ENCODE peak calls at places on chromosomes 2 and 18, in six cellular contexts. G is IMR-90, N is H1, M is GM23248, K is PC-3, Y is mesendoderm. Q is an unnamed sample. For H3K36me3, the result is how much of the 10 kb centered on the place peaks cover.

GRCh38 chr18:22346968-22347611 is 70.6 kb downstream of the CTAGE1 start:
- DNase-seq in G (peak), Y (peak), M (peak), N (peak), K (no peak), Q (no peak)

GRCh38 chr18:77148289-77148688 is 15.7 kb upstream of the MBP start:
- DNase-seq in K (no peak), G (no peak), M (no peak), N (no peak), Y (no peak), Q (no peak)

GRCh38 chr18:31648966-31649429 is 35.4 kb downstream of the B4GALT6 start:
- DNase-seq in M (peak), Y (peak), N (no peak), K (peak), G (peak), Q (no peak)

GRCh38 chr2:217691516-217691915 is 311.3 kb downstream of the TNS1 start:
- DNase-seq in G (no peak), K (no peak), Y (no peak), M (no peak), N (no peak), Q (no peak)

GRCh38 chr18:23887035-23887434 is 127.5 kb upstream of the TTC39C start:
- DNase-seq in G (no peak), N (no peak), K (no peak), M (no peak), Y (no peak), Q (no peak)

GRCh38 chr18:78908462-78908861 is 71.2 kb upstream of the SALL3 start:
- DNase-seq in Y (no peak), M (no peak), G (no peak), K (no peak), N (no peak), Q (no peak)

GRCh38 chr2:168424112-168424951 is 31.7 kb upstream of the CERS6 start:
- DNase-seq in K (no peak), G (peak), M (no peak), Y (no peak), N (no peak), Q (no peak)

GRCh38 chr2:23534756-23535155 is 149.8 kb downstream of the KLHL29 start:
- DNase-seq in N (no peak), M (no peak), K (no peak), Y (no peak), G (no peak), Q (no peak)

GRCh38 chr2:20608666-20609348 is 42.1 kb downstream of the HS1BP3 start:
- DNase-seq in K (peak), G (peak), Y (no peak), M (no peak), N (no peak), Q (no peak)

GRCh38 chr2:199370150-199370780 is 87.5 kb downstream of the SATB2 start:
- DNase-seq in K (peak), N (no peak), G (peak), Y (no peak), M (peak), Q (no peak)

GRCh38 chr2:183996825-183997823 is 601.2 kb upstream of the ZNF804A start:
- DNase-seq in G (no peak), N (no peak), K (no peak), Y (peak), M (no peak), Q (no peak)

GRCh38 chr2:219028141-219028540 is 13.2 kb downstream of the CFAP65 start:
- DNase-seq in M (no peak), G (no peak), N (no peak), Y (no peak), K (no peak), Q (no peak)

GRCh38 chr18:78006006-78006802 is 756.6 kb downstream of the GALR1 start:
- DNase-seq in K (no peak), Y (peak), M (no peak), N (no peak), G (no peak), Q (no peak)

GRCh38 chr2:157809212-157809611 is 66.9 kb downstream of the ACVR1 start:
- DNase-seq in M (peak), G (peak), N (no peak), K (no peak), Y (no peak), Q (no peak)

GRCh38 chr2:32977228-32977758 is 30.5 kb downstream of the LTBP1 start:
- DNase-seq in N (no peak), Y (no peak), G (no peak), K (peak), M (peak), Q (no peak)

GRCh38 chr18:60732146-60732545 is 359.6 kb upstream of the MC4R start:
- DNase-seq in G (no peak), Y (no peak), K (no peak), N (no peak), M (no peak), Q (no peak)

GRCh38 chr2:44692821-44693220 is 248.7 kb upstream of the SIX3 start:
- DNase-seq in Y (no peak), N (no peak), G (no peak), M (peak), K (no peak), Q (no peak)

GRCh38 chr2:207087046-207087902 is 78.5 kb downstream of the KLF7 start:
- DNase-seq in N (no peak), G (no peak), K (no peak), M (no peak), Y (no peak), Q (no peak)

GRCh38 chr2:207082619-207083018 is 83.1 kb downstream of the KLF7 start:
- DNase-seq in G (no peak), N (no peak), M (no peak), K (peak), Y (no peak), Q (no peak)

GRCh38 chr2:207083361-207084080 is 82.2 kb downstream of the KLF7 start:
- DNase-seq in N (no peak), Y (no peak), K (no peak), G (no peak), M (peak), Q (no peak)

GRCh38 chr2:207086136-207086535 is 79.6 kb downstream of the KLF7 start:
- DNase-seq in K (no peak), N (no peak), Y (no peak), M (no peak), G (no peak), Q (no peak)

GRCh38 chr2:207085110-207085509 is 80.6 kb downstream of the KLF7 start:
- DNase-seq in Y (no peak), N (no peak), M (no peak), G (no peak), K (no peak), Q (no peak)
- H3K36me3 ChIP-seq in Y (under half), N (under half), M (half or more), G (under half), K (under half), Q (under half)

GRCh38 chr2:131081190-131081589 is 12.1 kb downstream of the FAM168B start:
- DNase-seq in G (no peak), Y (no peak), M (no peak), N (no peak), K (no peak), Q (no peak)

DNA sequence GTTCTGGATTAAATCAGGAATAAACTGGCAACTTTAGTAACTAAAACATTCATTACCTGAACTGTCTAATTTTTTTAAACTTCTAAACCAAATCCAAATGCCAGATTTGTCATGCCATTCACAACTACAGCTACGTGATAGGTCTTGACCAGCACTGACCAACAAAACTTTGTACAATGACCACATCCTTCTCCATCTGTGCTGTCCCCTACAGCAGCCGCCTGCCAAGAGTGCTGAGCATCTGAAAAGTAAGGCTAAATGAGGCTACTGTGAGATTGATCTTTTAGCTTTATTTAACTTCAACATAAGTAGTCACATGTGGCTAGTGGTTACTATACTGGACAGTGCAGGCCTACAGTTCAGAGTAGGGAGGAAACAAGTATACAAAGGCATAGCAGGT is 7.6 kb downstream of the FAM168B start:
- DNase-seq in K (no peak), Y (no peak), G (peak), M (peak), N (no peak), Q (no peak)
- H3K9ac ChIP-seq in K (no peak), Y (no peak), G (no peak), M (no peak), N (no peak), Q (no peak)

GRCh38 chr2:42652086-42652485 is 83.7 kb downstream of the MTA3 start:
- DNase-seq in M (no peak), N (no peak), Y (no peak), G (no peak), K (no peak), Q (no peak)

GRCh38 chr2:42653039-42653438 is 84.6 kb downstream of the MTA3 start:
- DNase-seq in Y (no peak), K (no peak), N (no peak), M (no peak), G (no peak), Q (no peak)

GRCh38 chr2:42645551-42645950 is 77.1 kb downstream of the MTA3 start:
- DNase-seq in G (no peak), M (no peak), N (no peak), K (no peak), Y (no peak), Q (no peak)

GRCh38 chr2:42653908-42654445 is 85.5 kb downstream of the MTA3 start:
- DNase-seq in N (no peak), M (no peak), K (no peak), G (no peak), Y (no peak), Q (no peak)

DNA sequence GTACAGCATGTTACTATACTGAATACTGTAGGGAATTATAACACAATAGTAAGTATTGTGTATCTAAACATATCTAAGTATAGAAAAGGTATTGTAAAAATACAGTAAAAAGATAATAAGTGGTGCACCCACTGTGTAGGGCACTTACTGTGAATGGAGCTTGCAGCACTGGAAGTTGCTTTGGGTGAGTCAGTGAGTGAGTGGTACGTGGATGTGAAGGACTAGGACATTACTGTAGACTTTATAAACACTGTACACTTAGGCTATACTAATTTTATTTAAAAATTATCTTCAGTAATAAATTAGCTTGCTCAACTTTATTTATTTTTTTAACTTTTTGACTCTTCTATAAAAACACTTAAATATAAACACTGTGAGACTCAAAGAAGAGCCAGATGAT is 82.6 kb downstream of the MTA3 start:
- DNase-seq in N (no peak), Y (no peak), M (no peak), K (no peak), G (peak), Q (no peak)
- H3K36me3 ChIP-seq in N (under half), Y (under half), M (under half), K (under half), G (under half), Q (under half)

DNA sequence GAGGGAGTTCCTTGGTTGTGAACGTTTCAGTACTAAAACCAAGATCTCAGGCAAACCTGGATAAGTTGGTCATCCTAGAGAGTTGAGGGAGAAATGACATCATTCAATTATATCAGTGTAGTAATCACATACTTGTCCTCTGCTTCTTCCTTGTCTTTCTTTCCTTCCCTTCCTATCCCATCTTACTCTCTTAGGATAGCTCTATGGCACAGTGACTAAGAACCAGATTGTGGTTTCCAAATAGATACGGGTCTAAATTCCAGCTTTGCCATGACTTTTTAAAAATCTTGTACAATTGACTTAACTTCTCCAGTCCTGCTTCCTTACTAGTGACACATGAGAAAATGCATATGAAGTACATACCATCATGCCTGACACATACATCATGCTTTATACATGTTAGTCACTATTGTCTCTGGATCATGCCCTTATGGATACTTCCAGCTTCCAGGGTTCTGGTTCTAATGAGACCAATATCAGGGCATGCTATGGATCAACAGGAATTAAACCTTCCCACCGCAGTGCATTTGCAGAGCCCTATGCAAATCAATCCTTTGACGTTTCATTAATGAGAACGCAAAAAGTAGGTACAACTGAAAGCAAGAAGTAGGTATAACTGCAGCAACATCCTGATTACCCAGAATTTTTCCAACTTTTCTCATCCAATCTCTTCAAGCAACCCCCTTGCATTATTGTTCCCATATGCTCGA is 168.0 kb upstream of the KLF7 start:
- DNase-seq in K (no peak), G (peak), Y (no peak), N (no peak), M (peak), Q (no peak)
- H3K9ac ChIP-seq in K (peak), G (peak), Y (peak), N (no peak), M (peak), Q (no peak)

GRCh38 chr2:241415196-241415595 is 59.1 kb downstream of the FARP2 start:
- DNase-seq in G (no peak), N (no peak), Y (no peak), M (no peak), K (no peak), Q (no peak)
- H3K36me3 ChIP-seq in G (under half), N (under half), Y (under half), M (under half), K (under half), Q (half or more)

GRCh38 chr2:88764850-88765153 is 73.3 kb downstream of the RPIA start:
- DNase-seq in M (no peak), N (peak), Y (no peak), G (no peak), K (no peak), Q (no peak)
- H3K9ac ChIP-seq in M (no peak), N (no peak), Y (peak), G (no peak), K (no peak), Q (no peak)

DNA sequence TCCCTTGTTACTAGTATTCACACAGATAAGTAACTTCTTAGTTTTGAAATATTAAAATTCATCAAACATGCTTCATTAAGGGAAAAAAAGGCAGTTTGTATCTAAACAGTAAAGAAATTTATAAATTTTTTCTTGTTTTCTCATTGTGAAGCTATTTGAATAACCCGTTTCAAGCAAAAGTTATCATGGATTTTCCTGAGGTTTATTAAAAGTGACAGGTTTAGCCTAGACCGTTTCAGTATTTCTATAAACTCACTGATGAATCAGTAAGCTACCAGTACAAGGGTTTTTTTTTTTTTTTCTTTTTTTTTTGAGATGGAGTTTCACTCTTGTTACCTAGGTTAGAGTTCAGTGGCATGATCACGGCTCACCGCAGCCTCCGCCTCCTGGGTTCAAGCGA is 20.0 kb downstream of the ZNF532 start:
- DNase-seq in G (no peak), N (no peak), K (no peak), Y (no peak), M (no peak), Q (no peak)
- H3K36me3 ChIP-seq in G (under half), N (half or more), K (under half), Y (under half), M (under half), Q (under half)

GRCh38 chr2:226117506-226118065 is 682.0 kb downstream of the IRS1 start:
- DNase-seq in K (peak), M (no peak), G (peak), Y (no peak), N (no peak), Q (no peak)

GRCh38 chr2:226116346-226116745 is 683.3 kb downstream of the IRS1 start:
- DNase-seq in G (no peak), N (no peak), K (no peak), M (no peak), Y (no peak), Q (no peak)

GRCh38 chr2:226115832-226116200 is 683.8 kb downstream of the IRS1 start:
- DNase-seq in Y (peak), M (peak), G (no peak), N (no peak), K (peak), Q (no peak)

GRCh38 chr2:226114436-226114835 is 685.2 kb downstream of the IRS1 start:
- DNase-seq in N (no peak), G (no peak), K (no peak), Y (no peak), M (no peak), Q (no peak)

GRCh38 chr2:226115102-226115831 is 684.4 kb downstream of the IRS1 start:
- DNase-seq in K (peak), N (no peak), G (peak), M (peak), Y (peak), Q (no peak)
- H3K9ac ChIP-seq in K (peak), N (no peak), G (no peak), M (no peak), Y (no peak), Q (no peak)

GRCh38 chr2:86140969-86141392 is 34.9 kb downstream of the PTCD3 start:
- DNase-seq in G (no peak), N (no peak), Y (no peak), M (peak), K (no peak), Q (no peak)

GRCh38 chr2:86139981-86140380 is 33.9 kb downstream of the PTCD3 start:
- DNase-seq in G (no peak), Y (no peak), K (no peak), N (no peak), M (no peak), Q (no peak)

GRCh38 chr2:86143307-86143706 is 37.3 kb downstream of the PTCD3 start:
- DNase-seq in N (no peak), G (no peak), K (no peak), M (peak), Y (no peak), Q (no peak)

GRCh38 chr2:86143926-86144685 is 38.1 kb downstream of the PTCD3 start:
- DNase-seq in Y (no peak), G (no peak), M (no peak), N (no peak), K (no peak), Q (no peak)

GRCh38 chr2:86142737-86143257 is 36.8 kb downstream of the PTCD3 start:
- DNase-seq in Y (no peak), K (no peak), M (no peak), G (no peak), N (no peak), Q (no peak)
- H3K36me3 ChIP-seq in Y (under half), K (half or more), M (half or more), G (half or more), N (half or more), Q (half or more)